ENCODE peak calls at places on chromosomes 4 and X, in nine cellular contexts. One of them, this sample, is unnamed.

GRCh38 chrX:47752685-47753084 is 84.0 kb upstream of the ZNF81 start:
- DNase-seq in coronary artery: no peak
- DNase-seq in AG04450: no peak
- DNase-seq in right atrium auricular region: no peak
- DNase-seq in tibial artery: no peak
- DNase-seq in astrocyte of the spinal cord: no peak
- DNase-seq in AG10803: no peak
- DNase-seq in cardiac muscle cell: no peak
- DNase-seq in WERI-Rb-1: no peak
- DNase-seq in this sample: no peak

GRCh38 chr4:146640459-146641061 is 1.9 kb downstream of the POU4F2 start:
- DNase-seq in astrocyte of the spinal cord: no peak
- DNase-seq in AG04450: no peak
- DNase-seq in WERI-Rb-1: no peak
- DNase-seq in coronary artery: no peak
- DNase-seq in AG10803: no peak
- DNase-seq in cardiac muscle cell: no peak
- DNase-seq in right atrium auricular region: no peak
- DNase-seq in tibial artery: no peak
- DNase-seq in this sample: no peak

GRCh38 chr4:144645621-144646522 is at the start of gene HHIP:
- DNase-seq in AG04450: no peak
- DNase-seq in astrocyte of the spinal cord: peak
- DNase-seq in AG10803: peak
- DNase-seq in WERI-Rb-1: peak
- DNase-seq in right atrium auricular region: no peak
- DNase-seq in cardiac muscle cell: peak
- DNase-seq in tibial artery: peak
- DNase-seq in coronary artery: no peak
- DNase-seq in this sample: no peak

GRCh38 chr4:42816189-42816588 is 76.3 kb upstream of the GRXCR1 start:
- DNase-seq in cardiac muscle cell: no peak
- DNase-seq in AG10803: no peak
- DNase-seq in right atrium auricular region: no peak
- DNase-seq in tibial artery: no peak
- DNase-seq in coronary artery: no peak
- DNase-seq in astrocyte of the spinal cord: no peak
- DNase-seq in AG04450: no peak
- DNase-seq in WERI-Rb-1: peak
- DNase-seq in this sample: no peak

GRCh38 chr4:137960371-137961050 is 281.6 kb downstream of the SLC7A11 start:
- DNase-seq in right atrium auricular region: no peak
- DNase-seq in cardiac muscle cell: no peak
- DNase-seq in coronary artery: no peak
- DNase-seq in AG10803: peak
- DNase-seq in astrocyte of the spinal cord: peak
- DNase-seq in AG04450: peak
- DNase-seq in WERI-Rb-1: no peak
- DNase-seq in tibial artery: no peak
- DNase-seq in this sample: peak

GRCh38 chr4:143402776-143403550 is 66.3 kb downstream of the GAB1 start:
- DNase-seq in right atrium auricular region: no peak
- DNase-seq in tibial artery: no peak
- DNase-seq in astrocyte of the spinal cord: no peak
- DNase-seq in AG04450: no peak
- DNase-seq in AG10803: peak
- DNase-seq in WERI-Rb-1: no peak
- DNase-seq in coronary artery: no peak
- DNase-seq in cardiac muscle cell: no peak
- DNase-seq in this sample: peak

GRCh38 chr4:88240297-88240714 is 44.1 kb downstream of the PPM1K start:
- DNase-seq in AG10803: no peak
- DNase-seq in AG04450: no peak
- DNase-seq in tibial artery: peak
- DNase-seq in WERI-Rb-1: no peak
- DNase-seq in right atrium auricular region: peak
- DNase-seq in astrocyte of the spinal cord: no peak
- DNase-seq in cardiac muscle cell: no peak
- DNase-seq in coronary artery: no peak
- DNase-seq in this sample: no peak

GRCh38 chr4:139176299-139177048 is 544 bp downstream of the ELF2 start:
- DNase-seq in astrocyte of the spinal cord: peak
- DNase-seq in WERI-Rb-1: peak
- DNase-seq in coronary artery: peak
- DNase-seq in right atrium auricular region: peak
- DNase-seq in cardiac muscle cell: peak
- DNase-seq in AG04450: no peak
- DNase-seq in AG10803: peak
- DNase-seq in tibial artery: peak
- DNase-seq in this sample: peak

GRCh38 chrX:69031971-69032391 is 133.3 kb downstream of the PJA1 start:
- DNase-seq in astrocyte of the spinal cord: no peak
- DNase-seq in AG10803: no peak
- DNase-seq in cardiac muscle cell: no peak
- DNase-seq in right atrium auricular region: no peak
- DNase-seq in coronary artery: no peak
- DNase-seq in tibial artery: no peak
- DNase-seq in AG04450: no peak
- DNase-seq in WERI-Rb-1: no peak
- DNase-seq in this sample: peak

GRCh38 chr4:175376287-175376977 is 435.6 kb downstream of the GPM6A start:
- DNase-seq in AG04450: no peak
- DNase-seq in coronary artery: no peak
- DNase-seq in AG10803: no peak
- DNase-seq in right atrium auricular region: no peak
- DNase-seq in cardiac muscle cell: no peak
- DNase-seq in astrocyte of the spinal cord: no peak
- DNase-seq in WERI-Rb-1: no peak
- DNase-seq in tibial artery: no peak
- DNase-seq in this sample: no peak

GRCh38 chr4:106370214-106370613 is 1.6 kb upstream of the GIMD1 start:
- DNase-seq in right atrium auricular region: no peak
- DNase-seq in AG04450: no peak
- DNase-seq in cardiac muscle cell: no peak
- DNase-seq in WERI-Rb-1: no peak
- DNase-seq in coronary artery: no peak
- DNase-seq in AG10803: no peak
- DNase-seq in tibial artery: no peak
- DNase-seq in astrocyte of the spinal cord: no peak
- DNase-seq in this sample: no peak

GRCh38 chr4:169268951-169269781 is 1.6 kb downstream of the SH3RF1 start:
- DNase-seq in AG04450: peak
- DNase-seq in coronary artery: no peak
- DNase-seq in AG10803: peak
- DNase-seq in tibial artery: no peak
- DNase-seq in cardiac muscle cell: no peak
- DNase-seq in right atrium auricular region: no peak
- DNase-seq in astrocyte of the spinal cord: peak
- DNase-seq in WERI-Rb-1: no peak
- DNase-seq in this sample: peak

GRCh38 chr4:113049421-113050355 is at the start of gene ANK2:
- DNase-seq in AG10803: peak
- DNase-seq in right atrium auricular region: no peak
- DNase-seq in cardiac muscle cell: peak
- DNase-seq in astrocyte of the spinal cord: peak
- DNase-seq in tibial artery: no peak
- DNase-seq in coronary artery: no peak
- DNase-seq in AG04450: no peak
- DNase-seq in WERI-Rb-1: no peak
- DNase-seq in this sample: no peak

GRCh38 chr4:10607206-10607605 is 77.4 kb downstream of the CLNK start:
- DNase-seq in astrocyte of the spinal cord: no peak
- DNase-seq in cardiac muscle cell: no peak
- DNase-seq in AG04450: no peak
- DNase-seq in AG10803: no peak
- DNase-seq in coronary artery: no peak
- DNase-seq in tibial artery: no peak
- DNase-seq in right atrium auricular region: no peak
- DNase-seq in WERI-Rb-1: no peak
- DNase-seq in this sample: no peak

GRCh38 chr4:143348233-143349077 is 11.8 kb downstream of the GAB1 start:
- DNase-seq in cardiac muscle cell: peak
- DNase-seq in WERI-Rb-1: no peak
- DNase-seq in AG04450: no peak
- DNase-seq in AG10803: no peak
- DNase-seq in right atrium auricular region: no peak
- DNase-seq in tibial artery: no peak
- DNase-seq in coronary artery: no peak
- DNase-seq in astrocyte of the spinal cord: no peak
- DNase-seq in this sample: no peak

DNA sequence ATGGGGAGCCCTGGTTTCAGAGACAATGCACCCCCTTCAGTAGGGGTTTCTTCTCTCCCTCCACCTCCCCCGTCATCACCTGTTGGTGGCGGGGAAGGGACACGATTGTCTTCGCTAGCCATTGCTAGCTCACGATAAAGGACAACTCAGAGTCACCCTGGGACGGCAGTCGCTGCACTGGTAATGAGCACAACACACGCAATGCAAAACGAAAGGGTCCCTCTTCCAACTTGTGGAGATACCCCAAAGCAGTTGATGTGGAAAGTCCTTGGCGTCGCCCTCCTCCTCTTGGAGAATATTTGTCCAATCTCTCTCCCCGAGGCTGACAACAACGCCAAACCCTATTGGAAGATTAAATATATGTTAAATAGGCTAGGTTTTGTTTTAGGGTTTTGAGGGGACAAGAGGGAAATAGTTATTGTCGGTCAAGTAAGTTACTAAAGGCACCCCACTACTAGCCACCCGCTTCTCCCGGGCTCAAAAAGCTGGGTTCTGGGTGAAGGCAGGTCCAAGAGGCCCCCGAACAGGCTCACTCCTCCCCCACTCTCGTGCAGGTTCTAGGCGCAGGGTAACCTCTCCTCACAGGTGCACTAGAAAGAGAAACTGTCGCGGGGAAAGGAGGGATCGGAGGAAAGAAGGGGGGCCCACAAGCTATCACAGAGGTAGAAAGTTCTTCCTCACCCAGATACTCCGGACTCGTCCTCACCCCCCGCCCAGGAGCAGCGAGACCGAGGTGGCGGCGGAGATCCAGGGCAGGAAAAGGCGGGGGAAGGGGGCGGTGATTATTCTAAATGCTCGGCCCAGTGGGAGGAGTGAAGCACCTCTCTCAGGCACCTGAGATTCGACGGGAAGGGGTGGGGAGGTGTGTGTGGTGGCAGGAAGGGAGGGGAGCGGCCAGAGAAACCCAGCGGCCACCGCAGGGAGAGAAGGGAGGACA is at the start of gene LRBA:
- DNase-seq in WERI-Rb-1: peak
- DNase-seq in AG04450: no peak
- DNase-seq in right atrium auricular region: peak
- DNase-seq in astrocyte of the spinal cord: peak
- DNase-seq in tibial artery: peak
- DNase-seq in AG10803: peak
- DNase-seq in coronary artery: peak
- DNase-seq in cardiac muscle cell: peak
- DNase-seq in this sample: peak
- TF ChIP-seq CTCF in WERI-Rb-1: peak
- TF ChIP-seq CTCF in AG04450: no peak
- TF ChIP-seq CTCF in right atrium auricular region: no peak
- TF ChIP-seq CTCF in astrocyte of the spinal cord: no peak
- TF ChIP-seq CTCF in tibial artery: no peak
- TF ChIP-seq CTCF in AG10803: no peak
- TF ChIP-seq CTCF in coronary artery: no peak
- TF ChIP-seq CTCF in cardiac muscle cell: no peak
- TF ChIP-seq CTCF in this sample: peak

GRCh38 chr4:108838451-108838850 is 75.6 kb upstream of the ETNPPL start:
- DNase-seq in AG10803: no peak
- DNase-seq in right atrium auricular region: no peak
- DNase-seq in AG04450: no peak
- DNase-seq in WERI-Rb-1: no peak
- DNase-seq in cardiac muscle cell: no peak
- DNase-seq in coronary artery: no peak
- DNase-seq in astrocyte of the spinal cord: no peak
- DNase-seq in tibial artery: no peak
- DNase-seq in this sample: no peak
- TF ChIP-seq CTCF in AG10803: no peak
- TF ChIP-seq CTCF in right atrium auricular region: no peak
- TF ChIP-seq CTCF in AG04450: no peak
- TF ChIP-seq CTCF in WERI-Rb-1: no peak
- TF ChIP-seq CTCF in cardiac muscle cell: no peak
- TF ChIP-seq CTCF in coronary artery: no peak
- TF ChIP-seq CTCF in astrocyte of the spinal cord: no peak
- TF ChIP-seq CTCF in tibial artery: no peak
- TF ChIP-seq CTCF in this sample: no peak

GRCh38 chrX:1434871-1435240 is 17.9 kb downstream of the ASMTL start:
- DNase-seq in tibial artery: peak
- DNase-seq in WERI-Rb-1: no peak
- DNase-seq in right atrium auricular region: no peak
- DNase-seq in coronary artery: no peak
- DNase-seq in cardiac muscle cell: no peak
- DNase-seq in astrocyte of the spinal cord: no peak
- DNase-seq in AG04450: no peak
- DNase-seq in AG10803: no peak
- DNase-seq in this sample: no peak
- TF ChIP-seq CTCF in tibial artery: no peak
- TF ChIP-seq CTCF in WERI-Rb-1: no peak
- TF ChIP-seq CTCF in right atrium auricular region: no peak
- TF ChIP-seq CTCF in coronary artery: no peak
- TF ChIP-seq CTCF in cardiac muscle cell: no peak
- TF ChIP-seq CTCF in astrocyte of the spinal cord: no peak
- TF ChIP-seq CTCF in AG04450: no peak
- TF ChIP-seq CTCF in AG10803: no peak
- TF ChIP-seq CTCF in this sample: no peak

GRCh38 chr4:64539234-64539849 is 130.1 kb upstream of the TECRL start:
- DNase-seq in AG10803: peak
- DNase-seq in astrocyte of the spinal cord: peak
- DNase-seq in coronary artery: no peak
- DNase-seq in AG04450: no peak
- DNase-seq in cardiac muscle cell: peak
- DNase-seq in tibial artery: no peak
- DNase-seq in WERI-Rb-1: peak
- DNase-seq in right atrium auricular region: no peak
- DNase-seq in this sample: peak

GRCh38 chr4:64533159-64533558 is 123.9 kb upstream of the TECRL start:
- DNase-seq in tibial artery: no peak
- DNase-seq in WERI-Rb-1: no peak
- DNase-seq in right atrium auricular region: no peak
- DNase-seq in AG10803: no peak
- DNase-seq in astrocyte of the spinal cord: no peak
- DNase-seq in AG04450: no peak
- DNase-seq in cardiac muscle cell: no peak
- DNase-seq in coronary artery: no peak
- DNase-seq in this sample: no peak

GRCh38 chr4:64533637-64534036 is 124.4 kb upstream of the TECRL start:
- DNase-seq in WERI-Rb-1: no peak
- DNase-seq in AG04450: no peak
- DNase-seq in right atrium auricular region: no peak
- DNase-seq in cardiac muscle cell: no peak
- DNase-seq in tibial artery: no peak
- DNase-seq in coronary artery: no peak
- DNase-seq in AG10803: no peak
- DNase-seq in astrocyte of the spinal cord: no peak
- DNase-seq in this sample: no peak

DNA sequence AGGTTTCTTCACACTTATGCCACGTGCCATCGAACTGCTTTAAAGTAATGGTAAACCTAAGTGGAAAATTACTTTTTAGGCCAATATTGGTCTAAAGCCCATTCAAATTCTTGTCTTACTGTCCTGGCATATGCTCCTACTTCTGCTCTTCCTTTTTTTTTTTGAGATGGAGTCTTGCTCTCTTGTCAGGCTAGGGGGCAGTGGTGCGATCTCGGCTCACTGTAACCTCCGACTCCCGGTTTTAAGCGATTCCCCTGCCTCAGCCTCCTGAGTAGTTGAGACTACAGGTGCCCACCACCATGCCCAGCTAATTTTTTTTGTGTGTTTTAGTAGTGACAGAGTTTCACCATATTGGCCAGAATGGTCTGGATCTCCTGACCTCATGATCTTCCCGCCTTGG is 129.0 kb upstream of the TECRL start:
- DNase-seq in right atrium auricular region: no peak
- DNase-seq in astrocyte of the spinal cord: no peak
- DNase-seq in WERI-Rb-1: peak
- DNase-seq in cardiac muscle cell: no peak
- DNase-seq in coronary artery: no peak
- DNase-seq in tibial artery: no peak
- DNase-seq in AG10803: no peak
- DNase-seq in AG04450: no peak
- DNase-seq in this sample: no peak
- TF ChIP-seq CTCF in right atrium auricular region: no peak
- TF ChIP-seq CTCF in astrocyte of the spinal cord: no peak
- TF ChIP-seq CTCF in WERI-Rb-1: peak
- TF ChIP-seq CTCF in cardiac muscle cell: no peak
- TF ChIP-seq CTCF in coronary artery: no peak
- TF ChIP-seq CTCF in tibial artery: no peak
- TF ChIP-seq CTCF in AG10803: no peak
- TF ChIP-seq CTCF in AG04450: no peak
- TF ChIP-seq CTCF in this sample: no peak

This sample was measured in HFFc6.